ENCODE peak calls at places on chromosomes 2 and 18, in six cellular contexts. One of them, this sample, is unnamed.

GRCh38 chr18:3130344-3130743 is 89.4 kb downstream of the MYOM1 start:
- DNase-seq in activated CD4-positive, alpha-beta T cell treated with anti-CD3 and anti-CD28 coated beads, Interleukin-2, amount 50 U/mL, for 24 hours: no peak
- DNase-seq in uterus: no peak
- DNase-seq in neural crest cell: no peak
- DNase-seq in neuronal stem cell: no peak
- DNase-seq in A549: no peak
- DNase-seq in this sample: no peak

GRCh38 chr2:73997813-73998212 is 13.1 kb downstream of the TET3 start:
- DNase-seq in activated CD4-positive, alpha-beta T cell treated with anti-CD3 and anti-CD28 coated beads, Interleukin-2, amount 50 U/mL, for 24 hours: no peak
- DNase-seq in uterus: no peak
- DNase-seq in neural crest cell: no peak
- DNase-seq in neuronal stem cell: no peak
- DNase-seq in A549: no peak
- DNase-seq in this sample: no peak

GRCh38 chr18:57846258-57846657 is 43.1 kb upstream of the ATP8B1 start:
- DNase-seq in activated CD4-positive, alpha-beta T cell treated with anti-CD3 and anti-CD28 coated beads, Interleukin-2, amount 50 U/mL, for 24 hours: no peak
- DNase-seq in uterus: no peak
- DNase-seq in neural crest cell: no peak
- DNase-seq in neuronal stem cell: no peak
- DNase-seq in A549: peak
- DNase-seq in this sample: no peak

GRCh38 chr2:207166349-207167128 is 791 bp upstream of the KLF7 start:
- DNase-seq in activated CD4-positive, alpha-beta T cell treated with anti-CD3 and anti-CD28 coated beads, Interleukin-2, amount 50 U/mL, for 24 hours: peak
- DNase-seq in uterus: peak
- DNase-seq in neural crest cell: peak
- DNase-seq in neuronal stem cell: peak
- DNase-seq in A549: peak
- DNase-seq in this sample: peak

GRCh38 chr2:75592028-75592427 is 31.3 kb upstream of the EVA1A start:
- DNase-seq in activated CD4-positive, alpha-beta T cell treated with anti-CD3 and anti-CD28 coated beads, Interleukin-2, amount 50 U/mL, for 24 hours: no peak
- DNase-seq in uterus: no peak
- DNase-seq in neural crest cell: no peak
- DNase-seq in neuronal stem cell: no peak
- DNase-seq in A549: no peak
- DNase-seq in this sample: no peak

GRCh38 chr2:121791801-121792221 is 36.4 kb downstream of the TSN start:
- DNase-seq in activated CD4-positive, alpha-beta T cell treated with anti-CD3 and anti-CD28 coated beads, Interleukin-2, amount 50 U/mL, for 24 hours: no peak
- DNase-seq in uterus: no peak
- DNase-seq in neural crest cell: no peak
- DNase-seq in neuronal stem cell: no peak
- DNase-seq in A549: no peak
- DNase-seq in this sample: no peak

GRCh38 chr2:95309599-95309998 is 12.5 kb downstream of the KCNIP3 start:
- DNase-seq in activated CD4-positive, alpha-beta T cell treated with anti-CD3 and anti-CD28 coated beads, Interleukin-2, amount 50 U/mL, for 24 hours: no peak
- DNase-seq in uterus: no peak
- DNase-seq in neural crest cell: no peak
- DNase-seq in neuronal stem cell: no peak
- DNase-seq in A549: no peak
- DNase-seq in this sample: no peak

GRCh38 chr2:203855274-203855673 is 12.3 kb upstream of the CTLA4 start:
- DNase-seq in activated CD4-positive, alpha-beta T cell treated with anti-CD3 and anti-CD28 coated beads, Interleukin-2, amount 50 U/mL, for 24 hours: no peak
- DNase-seq in uterus: no peak
- DNase-seq in neural crest cell: no peak
- DNase-seq in neuronal stem cell: no peak
- DNase-seq in A549: no peak
- DNase-seq in this sample: no peak

GRCh38 chr2:239553376-239554000 is 152.7 kb upstream of the HDAC4 start:
- DNase-seq in activated CD4-positive, alpha-beta T cell treated with anti-CD3 and anti-CD28 coated beads, Interleukin-2, amount 50 U/mL, for 24 hours: no peak
- DNase-seq in uterus: no peak
- DNase-seq in neural crest cell: no peak
- DNase-seq in neuronal stem cell: no peak
- DNase-seq in A549: no peak
- DNase-seq in this sample: no peak

GRCh38 chr2:33521791-33522281 is 45.4 kb downstream of the RASGRP3 start:
- DNase-seq in activated CD4-positive, alpha-beta T cell treated with anti-CD3 and anti-CD28 coated beads, Interleukin-2, amount 50 U/mL, for 24 hours: no peak
- DNase-seq in uterus: peak
- DNase-seq in neural crest cell: no peak
- DNase-seq in neuronal stem cell: no peak
- DNase-seq in A549: no peak
- DNase-seq in this sample: no peak

GRCh38 chr18:24674236-24675004 is 214.0 kb downstream of the HRH4 start:
- DNase-seq in activated CD4-positive, alpha-beta T cell treated with anti-CD3 and anti-CD28 coated beads, Interleukin-2, amount 50 U/mL, for 24 hours: no peak
- DNase-seq in uterus: no peak
- DNase-seq in neural crest cell: no peak
- DNase-seq in neuronal stem cell: no peak
- DNase-seq in A549: no peak
- DNase-seq in this sample: no peak

GRCh38 chr2:232884549-232885263 is 14.6 kb downstream of the SNORC start:
- DNase-seq in activated CD4-positive, alpha-beta T cell treated with anti-CD3 and anti-CD28 coated beads, Interleukin-2, amount 50 U/mL, for 24 hours: no peak
- DNase-seq in uterus: no peak
- DNase-seq in neural crest cell: no peak
- DNase-seq in neuronal stem cell: no peak
- DNase-seq in A549: no peak
- DNase-seq in this sample: no peak

GRCh38 chr2:21379140-21379539 is 255.4 kb downstream of the TDRD15 start:
- DNase-seq in activated CD4-positive, alpha-beta T cell treated with anti-CD3 and anti-CD28 coated beads, Interleukin-2, amount 50 U/mL, for 24 hours: no peak
- DNase-seq in uterus: no peak
- DNase-seq in neural crest cell: no peak
- DNase-seq in neuronal stem cell: no peak
- DNase-seq in A549: no peak
- DNase-seq in this sample: no peak

GRCh38 chr2:127193948-127194267 is 26.2 kb downstream of the CYP27C1 start:
- DNase-seq in activated CD4-positive, alpha-beta T cell treated with anti-CD3 and anti-CD28 coated beads, Interleukin-2, amount 50 U/mL, for 24 hours: no peak
- DNase-seq in uterus: no peak
- DNase-seq in neural crest cell: no peak
- DNase-seq in neuronal stem cell: no peak
- DNase-seq in A549: no peak
- DNase-seq in this sample: no peak

GRCh38 chr18:46424898-46425297 is 232.1 kb downstream of the LOXHD1 start:
- DNase-seq in activated CD4-positive, alpha-beta T cell treated with anti-CD3 and anti-CD28 coated beads, Interleukin-2, amount 50 U/mL, for 24 hours: no peak
- DNase-seq in uterus: no peak
- DNase-seq in neural crest cell: no peak
- DNase-seq in neuronal stem cell: peak
- DNase-seq in A549: no peak
- DNase-seq in this sample: no peak

GRCh38 chr2:62597323-62597722 is 91.3 kb upstream of the TMEM17 start:
- DNase-seq in activated CD4-positive, alpha-beta T cell treated with anti-CD3 and anti-CD28 coated beads, Interleukin-2, amount 50 U/mL, for 24 hours: no peak
- DNase-seq in uterus: no peak
- DNase-seq in neural crest cell: no peak
- DNase-seq in neuronal stem cell: no peak
- DNase-seq in A549: no peak
- DNase-seq in this sample: no peak

GRCh38 chr2:134493797-134494196 is 225.0 kb downstream of the TMEM163 start:
- DNase-seq in activated CD4-positive, alpha-beta T cell treated with anti-CD3 and anti-CD28 coated beads, Interleukin-2, amount 50 U/mL, for 24 hours: no peak
- DNase-seq in uterus: no peak
- DNase-seq in neural crest cell: no peak
- DNase-seq in neuronal stem cell: no peak
- DNase-seq in A549: no peak
- DNase-seq in this sample: no peak

GRCh38 chr2:236597629-236598028 is 28.0 kb downstream of the ACKR3 start:
- DNase-seq in activated CD4-positive, alpha-beta T cell treated with anti-CD3 and anti-CD28 coated beads, Interleukin-2, amount 50 U/mL, for 24 hours: no peak
- DNase-seq in uterus: no peak
- DNase-seq in neural crest cell: no peak
- DNase-seq in neuronal stem cell: no peak
- DNase-seq in A549: no peak
- DNase-seq in this sample: no peak

GRCh38 chr2:197054437-197054836 is 127.9 kb upstream of the PGAP1 start:
- DNase-seq in activated CD4-positive, alpha-beta T cell treated with anti-CD3 and anti-CD28 coated beads, Interleukin-2, amount 50 U/mL, for 24 hours: no peak
- DNase-seq in uterus: no peak
- DNase-seq in neural crest cell: no peak
- DNase-seq in neuronal stem cell: no peak
- DNase-seq in A549: no peak
- DNase-seq in this sample: no peak

GRCh38 chr2:137838255-137839092 is 125.8 kb upstream of the HNMT start:
- DNase-seq in activated CD4-positive, alpha-beta T cell treated with anti-CD3 and anti-CD28 coated beads, Interleukin-2, amount 50 U/mL, for 24 hours: peak
- DNase-seq in uterus: no peak
- DNase-seq in neural crest cell: no peak
- DNase-seq in neuronal stem cell: peak
- DNase-seq in A549: peak
- DNase-seq in this sample: peak

GRCh38 chr2:20194097-20194989 is 30.6 kb downstream of the SDC1 start:
- DNase-seq in activated CD4-positive, alpha-beta T cell treated with anti-CD3 and anti-CD28 coated beads, Interleukin-2, amount 50 U/mL, for 24 hours: no peak
- DNase-seq in uterus: no peak
- DNase-seq in neural crest cell: no peak
- DNase-seq in neuronal stem cell: no peak
- DNase-seq in A549: no peak
- DNase-seq in this sample: no peak

GRCh38 chr2:26846334-26846863 is 1.5 kb upstream of the DPYSL5 start:
- DNase-seq in activated CD4-positive, alpha-beta T cell treated with anti-CD3 and anti-CD28 coated beads, Interleukin-2, amount 50 U/mL, for 24 hours: peak
- DNase-seq in uterus: peak
- DNase-seq in neural crest cell: peak
- DNase-seq in neuronal stem cell: peak
- DNase-seq in A549: peak
- DNase-seq in this sample: peak

GRCh38 chr18:49832221-49832647 is 18.9 kb upstream of the ACAA2 start:
- DNase-seq in activated CD4-positive, alpha-beta T cell treated with anti-CD3 and anti-CD28 coated beads, Interleukin-2, amount 50 U/mL, for 24 hours: no peak
- DNase-seq in uterus: no peak
- DNase-seq in neural crest cell: no peak
- DNase-seq in neuronal stem cell: no peak
- DNase-seq in A549: no peak
- DNase-seq in this sample: no peak

GRCh38 chr2:224838335-224838734 is 122.2 kb upstream of the CCDC195 start:
- DNase-seq in activated CD4-positive, alpha-beta T cell treated with anti-CD3 and anti-CD28 coated beads, Interleukin-2, amount 50 U/mL, for 24 hours: no peak
- DNase-seq in uterus: no peak
- DNase-seq in neural crest cell: no peak
- DNase-seq in neuronal stem cell: no peak
- DNase-seq in A549: no peak
- DNase-seq in this sample: no peak

GRCh38 chr2:200616193-200616592 is 30.4 kb downstream of the AOX1 start:
- DNase-seq in activated CD4-positive, alpha-beta T cell treated with anti-CD3 and anti-CD28 coated beads, Interleukin-2, amount 50 U/mL, for 24 hours: no peak
- DNase-seq in uterus: no peak
- DNase-seq in neural crest cell: no peak
- DNase-seq in neuronal stem cell: no peak
- DNase-seq in A549: no peak
- DNase-seq in this sample: no peak

GRCh38 chr2:148658807-148659722 is 14.5 kb downstream of the EPC2 start:
- DNase-seq in activated CD4-positive, alpha-beta T cell treated with anti-CD3 and anti-CD28 coated beads, Interleukin-2, amount 50 U/mL, for 24 hours: no peak
- DNase-seq in uterus: no peak
- DNase-seq in neural crest cell: no peak
- DNase-seq in neuronal stem cell: no peak
- DNase-seq in A549: peak
- DNase-seq in this sample: no peak

GRCh38 chr2:95348609-95349567 is 51.7 kb downstream of the KCNIP3 start:
- DNase-seq in activated CD4-positive, alpha-beta T cell treated with anti-CD3 and anti-CD28 coated beads, Interleukin-2, amount 50 U/mL, for 24 hours: no peak
- DNase-seq in uterus: peak
- DNase-seq in neural crest cell: no peak
- DNase-seq in neuronal stem cell: no peak
- DNase-seq in A549: no peak
- DNase-seq in this sample: no peak

GRCh38 chr18:12960846-12961397 is 13.1 kb downstream of the SEH1L start:
- DNase-seq in activated CD4-positive, alpha-beta T cell treated with anti-CD3 and anti-CD28 coated beads, Interleukin-2, amount 50 U/mL, for 24 hours: no peak
- DNase-seq in uterus: no peak
- DNase-seq in neural crest cell: no peak
- DNase-seq in neuronal stem cell: no peak
- DNase-seq in A549: no peak
- DNase-seq in this sample: no peak

GRCh38 chr18:48391863-48392262 is 17.3 kb downstream of the ZBTB7C start:
- DNase-seq in activated CD4-positive, alpha-beta T cell treated with anti-CD3 and anti-CD28 coated beads, Interleukin-2, amount 50 U/mL, for 24 hours: no peak
- DNase-seq in uterus: no peak
- DNase-seq in neural crest cell: no peak
- DNase-seq in neuronal stem cell: no peak
- DNase-seq in A549: no peak
- DNase-seq in this sample: peak

GRCh38 chr2:12074126-12074883 is 327.9 kb downstream of the LPIN1 start:
- DNase-seq in activated CD4-positive, alpha-beta T cell treated with anti-CD3 and anti-CD28 coated beads, Interleukin-2, amount 50 U/mL, for 24 hours: no peak
- DNase-seq in uterus: no peak
- DNase-seq in neural crest cell: no peak
- DNase-seq in neuronal stem cell: peak
- DNase-seq in A549: no peak
- DNase-seq in this sample: no peak

GRCh38 chr2:29016500-29016899 is 35.4 kb downstream of the TOGARAM2 start:
- DNase-seq in activated CD4-positive, alpha-beta T cell treated with anti-CD3 and anti-CD28 coated beads, Interleukin-2, amount 50 U/mL, for 24 hours: no peak
- DNase-seq in uterus: no peak
- DNase-seq in neural crest cell: no peak
- DNase-seq in neuronal stem cell: no peak
- DNase-seq in A549: no peak
- DNase-seq in this sample: no peak

GRCh38 chr2:15116830-15117229 is 444.3 kb downstream of the NBAS start:
- DNase-seq in activated CD4-positive, alpha-beta T cell treated with anti-CD3 and anti-CD28 coated beads, Interleukin-2, amount 50 U/mL, for 24 hours: no peak
- DNase-seq in uterus: no peak
- DNase-seq in neural crest cell: no peak
- DNase-seq in neuronal stem cell: no peak
- DNase-seq in A549: no peak
- DNase-seq in this sample: no peak

GRCh38 chr2:173715483-173715882 is 249.7 kb downstream of the SP3 start:
- DNase-seq in activated CD4-positive, alpha-beta T cell treated with anti-CD3 and anti-CD28 coated beads, Interleukin-2, amount 50 U/mL, for 24 hours: no peak
- DNase-seq in uterus: no peak
- DNase-seq in neural crest cell: no peak
- DNase-seq in neuronal stem cell: no peak
- DNase-seq in A549: no peak
- DNase-seq in this sample: no peak

GRCh38 chr18:77191241-77191751 is 58.4 kb upstream of the GALR1 start:
- DNase-seq in activated CD4-positive, alpha-beta T cell treated with anti-CD3 and anti-CD28 coated beads, Interleukin-2, amount 50 U/mL, for 24 hours: no peak
- DNase-seq in uterus: no peak
- DNase-seq in neural crest cell: no peak
- DNase-seq in neuronal stem cell: no peak
- DNase-seq in A549: no peak
- DNase-seq in this sample: no peak

GRCh38 chr2:233436691-233437438 is 82.6 kb downstream of the DGKD start:
- DNase-seq in activated CD4-positive, alpha-beta T cell treated with anti-CD3 and anti-CD28 coated beads, Interleukin-2, amount 50 U/mL, for 24 hours: no peak
- DNase-seq in uterus: no peak
- DNase-seq in neural crest cell: no peak
- DNase-seq in neuronal stem cell: no peak
- DNase-seq in A549: no peak
- DNase-seq in this sample: no peak

GRCh38 chr2:98608118-98608961 is at the start of the genes COA5 and UNC50:
- DNase-seq in activated CD4-positive, alpha-beta T cell treated with anti-CD3 and anti-CD28 coated beads, Interleukin-2, amount 50 U/mL, for 24 hours: peak
- DNase-seq in uterus: peak
- DNase-seq in neural crest cell: peak
- DNase-seq in neuronal stem cell: peak
- DNase-seq in A549: peak
- DNase-seq in this sample: peak

GRCh38 chr18:66792466-66792865 is 188.6 kb upstream of the CDH19 start:
- DNase-seq in activated CD4-positive, alpha-beta T cell treated with anti-CD3 and anti-CD28 coated beads, Interleukin-2, amount 50 U/mL, for 24 hours: no peak
- DNase-seq in uterus: no peak
- DNase-seq in neural crest cell: no peak
- DNase-seq in neuronal stem cell: no peak
- DNase-seq in A549: no peak
- DNase-seq in this sample: no peak

GRCh38 chr2:204477358-204477950 is 67.8 kb upstream of the PARD3B start:
- DNase-seq in activated CD4-positive, alpha-beta T cell treated with anti-CD3 and anti-CD28 coated beads, Interleukin-2, amount 50 U/mL, for 24 hours: no peak
- DNase-seq in uterus: no peak
- DNase-seq in neural crest cell: no peak
- DNase-seq in neuronal stem cell: no peak
- DNase-seq in A549: no peak
- DNase-seq in this sample: no peak

GRCh38 chr2:144490017-144490416 is 29.9 kb downstream of the ZEB2 start:
- DNase-seq in activated CD4-positive, alpha-beta T cell treated with anti-CD3 and anti-CD28 coated beads, Interleukin-2, amount 50 U/mL, for 24 hours: no peak
- DNase-seq in uterus: no peak
- DNase-seq in neural crest cell: no peak
- DNase-seq in neuronal stem cell: no peak
- DNase-seq in A549: no peak
- DNase-seq in this sample: no peak

GRCh38 chr2:25677877-25678276 is 4.5 kb upstream of the DTNB start:
- DNase-seq in activated CD4-positive, alpha-beta T cell treated with anti-CD3 and anti-CD28 coated beads, Interleukin-2, amount 50 U/mL, for 24 hours: no peak
- DNase-seq in uterus: no peak
- DNase-seq in neural crest cell: no peak
- DNase-seq in neuronal stem cell: no peak
- DNase-seq in A549: no peak
- DNase-seq in this sample: no peak